ENCODE peak calls at places on chromosomes 5 and 9, in four cellular contexts. One of them, this sample, is unnamed.

GRCh38 chr5:10192309-10192708 is 57.4 kb downstream of the ATPSCKMT start:
- DNase-seq in CD8-positive, alpha-beta T cell: no peak
- DNase-seq in lung: no peak
- DNase-seq in heart left ventricle: no peak
- DNase-seq in this sample: no peak

GRCh38 chr9:110897899-110898298 is 140.4 kb downstream of the LPAR1 start:
- DNase-seq in lung: no peak
- DNase-seq in heart left ventricle: no peak
- DNase-seq in CD8-positive, alpha-beta T cell: no peak
- DNase-seq in this sample: no peak

GRCh38 chr9:130932220-130933069 is 6.6 kb downstream of the FIBCD1 start:
- DNase-seq in heart left ventricle: peak; percentile 88
- DNase-seq in lung: peak; percentile 35
- DNase-seq in CD8-positive, alpha-beta T cell: no peak
- DNase-seq in this sample: no peak

GRCh38 chr5:54792611-54793404 is 192.6 kb downstream of the ESM1 start:
- DNase-seq in CD8-positive, alpha-beta T cell: no peak
- DNase-seq in lung: no peak
- DNase-seq in heart left ventricle: no peak
- DNase-seq in this sample: no peak

GRCh38 chr5:114449836-114450515 is 88.1 kb downstream of the KCNN2 start:
- DNase-seq in heart left ventricle: peak; percentile 80
- DNase-seq in CD8-positive, alpha-beta T cell: peak; percentile 20
- DNase-seq in lung: peak; percentile 50
- DNase-seq in this sample: peak; percentile 49

GRCh38 chr5:122385286-122385685 is 73.2 kb downstream of the SNCAIP start:
- DNase-seq in heart left ventricle: no peak
- DNase-seq in CD8-positive, alpha-beta T cell: no peak
- DNase-seq in lung: no peak
- DNase-seq in this sample: no peak

GRCh38 chr9:8599937-8600336 is 800.4 kb upstream of the DMAC1 start:
- DNase-seq in lung: no peak
- DNase-seq in CD8-positive, alpha-beta T cell: no peak
- DNase-seq in heart left ventricle: no peak
- DNase-seq in this sample: no peak

GRCh38 chr9:76321185-76321828 is 72.9 kb downstream of the RFK start:
- DNase-seq in CD8-positive, alpha-beta T cell: no peak
- DNase-seq in heart left ventricle: no peak
- DNase-seq in lung: no peak
- DNase-seq in this sample: no peak

GRCh38 chr5:62720036-62720441 is 141.4 kb downstream of the LRRC70 start:
- DNase-seq in lung: peak; percentile 41
- DNase-seq in CD8-positive, alpha-beta T cell: no peak
- DNase-seq in heart left ventricle: no peak
- DNase-seq in this sample: peak; percentile 23

GRCh38 chr5:55989860-55990259 is 4.9 kb downstream of the IL6ST start:
- DNase-seq in lung: no peak
- DNase-seq in CD8-positive, alpha-beta T cell: no peak
- DNase-seq in heart left ventricle: no peak
- DNase-seq in this sample: no peak

GRCh38 chr9:93624431-93624834 is 48.0 kb downstream of the PHF2 start:
- DNase-seq in heart left ventricle: no peak
- DNase-seq in CD8-positive, alpha-beta T cell: no peak
- DNase-seq in lung: no peak
- DNase-seq in this sample: no peak

GRCh38 chr9:80400624-80401230 is 829.0 kb downstream of the TLE4 start:
- DNase-seq in lung: no peak
- DNase-seq in heart left ventricle: no peak
- DNase-seq in CD8-positive, alpha-beta T cell: no peak
- DNase-seq in this sample: no peak
- H3K4me3 ChIP-seq in lung: no peak overlapping the region
- H3K4me3 ChIP-seq in heart left ventricle: no peak overlapping the region
- H3K4me3 ChIP-seq in CD8-positive, alpha-beta T cell: no peak overlapping the region
- H3K4me3 ChIP-seq in this sample: no peak overlapping the region

GRCh38 chr9:124871156-124871561 is 9.2 kb downstream of the ARPC5L start:
- DNase-seq in CD8-positive, alpha-beta T cell: no peak
- DNase-seq in heart left ventricle: no peak
- DNase-seq in lung: no peak
- DNase-seq in this sample: no peak
- H3K4me3 ChIP-seq in CD8-positive, alpha-beta T cell: no peak overlapping the region
- H3K4me3 ChIP-seq in heart left ventricle: no peak overlapping the region
- H3K4me3 ChIP-seq in lung: no peak overlapping the region
- H3K4me3 ChIP-seq in this sample: no peak overlapping the region

GRCh38 chr5:88729476-88730182 is 153.4 kb downstream of the MEF2C start:
- DNase-seq in heart left ventricle: peak; percentile 56
- DNase-seq in lung: peak; percentile 63
- DNase-seq in CD8-positive, alpha-beta T cell: peak; percentile 58
- DNase-seq in this sample: peak; percentile 64

GRCh38 chr5:88724201-88724600 is 158.8 kb downstream of the MEF2C start:
- DNase-seq in heart left ventricle: no peak
- DNase-seq in lung: no peak
- DNase-seq in CD8-positive, alpha-beta T cell: no peak
- DNase-seq in this sample: no peak

GRCh38 chr5:88732181-88732633 is 150.8 kb downstream of the MEF2C start:
- DNase-seq in lung: no peak
- DNase-seq in heart left ventricle: peak; percentile 45
- DNase-seq in CD8-positive, alpha-beta T cell: no peak
- DNase-seq in this sample: no peak

GRCh38 chr5:88732862-88733261 is 150.1 kb downstream of the MEF2C start:
- DNase-seq in lung: no peak
- DNase-seq in heart left ventricle: no peak
- DNase-seq in CD8-positive, alpha-beta T cell: no peak
- DNase-seq in this sample: no peak

DNA sequence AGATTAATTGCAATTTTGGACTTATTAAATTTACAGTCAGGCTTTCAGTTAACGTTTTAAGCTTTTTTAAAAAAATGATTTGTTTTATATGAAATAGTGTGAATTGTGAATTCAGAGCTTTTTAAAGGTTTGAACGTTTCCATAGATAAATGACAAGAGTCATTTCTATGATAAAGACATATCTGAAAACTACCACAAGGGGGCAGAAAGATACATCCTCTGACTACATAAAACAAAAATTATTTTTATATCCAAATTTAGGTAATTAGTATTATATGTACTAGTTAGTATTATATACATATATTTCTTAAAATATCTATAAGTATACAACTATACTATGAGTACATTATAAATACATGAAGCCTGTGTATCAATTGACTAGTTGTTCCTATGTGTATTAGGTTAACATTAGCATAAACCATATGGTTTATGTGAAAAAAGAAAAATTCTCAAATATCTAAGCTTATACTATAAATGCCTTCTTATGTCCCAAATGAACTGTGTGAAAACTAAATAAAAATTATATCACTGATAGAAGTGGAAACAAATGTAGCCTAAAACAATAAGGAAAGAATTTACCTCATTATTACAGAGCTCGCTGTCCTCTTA is 155.2 kb downstream of the MEF2C start:
- DNase-seq in heart left ventricle: no peak
- DNase-seq in lung: no peak
- DNase-seq in CD8-positive, alpha-beta T cell: no peak
- DNase-seq in this sample: peak; percentile 14
- H3K4me3 ChIP-seq in heart left ventricle: no peak overlapping the region
- H3K4me3 ChIP-seq in lung: no peak overlapping the region
- H3K4me3 ChIP-seq in CD8-positive, alpha-beta T cell: no peak overlapping the region
- H3K4me3 ChIP-seq in this sample: no peak overlapping the region

DNA sequence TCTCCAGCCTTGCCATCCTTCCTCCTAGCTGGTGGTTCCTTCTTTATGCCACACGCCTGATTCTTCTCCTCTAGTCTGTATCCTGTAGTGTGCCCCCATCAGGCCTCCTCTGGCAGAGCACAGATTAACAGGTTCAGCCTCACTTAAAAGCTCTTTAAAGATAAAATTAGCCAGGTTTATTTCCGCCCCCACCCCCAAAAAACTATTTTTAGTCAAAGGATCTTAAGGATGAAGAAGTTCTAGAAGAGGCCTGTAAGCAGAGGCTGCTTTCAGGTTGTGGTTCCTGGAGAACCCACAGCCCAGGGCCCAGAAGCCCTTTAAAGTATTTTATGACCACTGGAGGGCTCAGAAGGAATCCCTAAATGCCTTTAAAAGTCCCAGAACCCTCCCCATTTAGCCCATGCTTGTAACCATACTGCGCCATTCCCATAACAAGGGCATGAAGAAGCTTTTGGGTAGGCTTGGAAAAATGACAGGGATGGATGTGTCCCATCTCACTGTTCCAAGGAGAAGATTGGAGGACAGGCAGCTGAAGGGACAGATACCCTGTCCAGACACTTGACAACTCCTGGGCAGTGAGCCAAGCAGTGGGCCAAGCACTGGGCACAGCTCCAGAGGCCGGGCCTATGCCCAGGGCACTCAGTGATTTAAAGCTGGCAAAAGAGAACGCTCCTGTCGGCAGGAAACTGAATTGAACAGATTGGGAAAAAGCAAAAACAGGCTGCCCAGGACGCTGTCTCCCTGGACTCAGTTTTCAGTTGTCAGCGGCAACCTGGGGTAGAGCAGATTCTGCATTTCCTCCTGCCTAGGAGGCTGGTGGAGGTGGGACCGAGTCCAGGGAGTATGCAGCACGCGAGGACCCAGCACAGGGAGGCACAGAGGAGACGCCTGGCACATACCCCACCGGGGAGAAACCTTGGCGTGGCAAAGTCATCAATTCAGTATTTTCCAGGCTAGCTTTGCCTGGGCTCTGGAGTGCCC is 106.3 kb upstream of the SSBP2 start:
- DNase-seq in CD8-positive, alpha-beta T cell: no peak
- DNase-seq in lung: peak; percentile 74
- DNase-seq in heart left ventricle: peak; percentile 94
- DNase-seq in this sample: peak; percentile 52
- H3K4me3 ChIP-seq in CD8-positive, alpha-beta T cell: no peak overlapping the region
- H3K4me3 ChIP-seq in lung: no peak overlapping the region
- H3K4me3 ChIP-seq in heart left ventricle: no peak overlapping the region
- H3K4me3 ChIP-seq in this sample: no peak overlapping the region

GRCh38 chr9:85995097-85995496 is 54.2 kb downstream of the NAA35 start:
- DNase-seq in lung: no peak
- DNase-seq in heart left ventricle: no peak
- DNase-seq in CD8-positive, alpha-beta T cell: no peak
- DNase-seq in this sample: no peak

GRCh38 chr9:85994191-85994590 is 53.2 kb downstream of the NAA35 start:
- DNase-seq in CD8-positive, alpha-beta T cell: no peak
- DNase-seq in heart left ventricle: no peak
- DNase-seq in lung: no peak
- DNase-seq in this sample: no peak

GRCh38 chr9:85995612-85996011 is 54.7 kb downstream of the NAA35 start:
- DNase-seq in lung: no peak
- DNase-seq in CD8-positive, alpha-beta T cell: no peak
- DNase-seq in heart left ventricle: no peak
- DNase-seq in this sample: no peak
- H3K4me3 ChIP-seq in lung: no peak overlapping the region
- H3K4me3 ChIP-seq in CD8-positive, alpha-beta T cell: no peak overlapping the region
- H3K4me3 ChIP-seq in heart left ventricle: no peak overlapping the region
- H3K4me3 ChIP-seq in this sample: no peak overlapping the region

GRCh38 chr5:43554497-43554896 is 2.4 kb downstream of the PAIP1 start:
- DNase-seq in heart left ventricle: no peak
- DNase-seq in lung: no peak
- DNase-seq in CD8-positive, alpha-beta T cell: no peak
- DNase-seq in this sample: no peak
- H3K4me3 ChIP-seq in heart left ventricle: no peak overlapping the region
- H3K4me3 ChIP-seq in lung: no peak overlapping the region
- H3K4me3 ChIP-seq in CD8-positive, alpha-beta T cell: no peak overlapping the region
- H3K4me3 ChIP-seq in this sample: no peak overlapping the region